ENCODE peak calls at places on chromosomes 13 and 19, in nine cellular contexts. H is GM12865, E is GM12878, U is fibroblast of pulmonary artery, T is adrenal gland, L is MCF 10A, X is IMR-90, F is type B pancreatic cell, V is spleen. I is an unnamed sample.

GRCh38 chr19:20247016-20247683 is 80.1 kb downstream of the ZNF486 start:
- DNase-seq in L (no peak), F (no peak), T (peak; percentile 30), U (peak; percentile 18), E (no peak), H (no peak), X (no peak), V (no peak), I (no peak)

GRCh38 chr13:49972709-49973108 is 24.1 kb upstream of the TRIM13 start:
- DNase-seq in T (no peak), U (no peak), X (no peak), E (no peak), H (no peak), L (no peak), F (no peak), V (no peak), I (no peak)

GRCh38 chr19:10104665-10105221 is 1.4 kb upstream of the PPAN start:
- DNase-seq in T (no peak), L (no peak), U (no peak), F (no peak), H (peak; percentile 98), E (peak; percentile 100), X (no peak), V (peak; percentile 87), I (no peak)

GRCh38 chr13:46598140-46598819 is 45.3 kb downstream of the LRCH1 start:
- DNase-seq in X (no peak), V (no peak), E (no peak), U (peak; percentile 54), L (no peak), T (no peak), H (peak; percentile 78), F (no peak), I (no peak)

GRCh38 chr19:41025871-41026270 is 34.8 kb downstream of the CYP2B6 start:
- DNase-seq in E (no peak), U (no peak), H (no peak), F (no peak), T (no peak), V (no peak), X (no peak), L (no peak), I (no peak)

GRCh38 chr19:45558399-45558878 is 26.2 kb downstream of the OPA3 start:
- DNase-seq in U (peak; percentile 58), H (peak; percentile 84), V (peak; percentile 86), L (peak; percentile 85), T (peak; percentile 48), E (no peak), X (peak; percentile 33), F (no peak), I (no peak)

GRCh38 chr13:40464349-40464748 is 202.1 kb downstream of the FOXO1 start:
- DNase-seq in T (no peak), U (no peak), X (no peak), F (no peak), E (no peak), H (peak; percentile 30), V (no peak), L (no peak), I (no peak)

GRCh38 chr13:29369060-29369743 is 226.3 kb downstream of the SLC7A1 start:
- DNase-seq in T (peak; percentile 17), U (peak; percentile 60), H (peak; percentile 44), X (peak; percentile 34), L (peak; percentile 62), V (no peak), F (no peak), E (peak; percentile 12), I (no peak)

GRCh38 chr19:41373993-41374392 is 2.3 kb upstream of the TMEM91 start:
- DNase-seq in V (no peak), T (peak; percentile 86), U (peak; percentile 94), L (peak; percentile 94), H (no peak), F (no peak), E (no peak), X (peak; percentile 92), I (no peak)

GRCh38 chr19:11767633-11768133 is 883 bp downstream of the ZNF441 start:
- DNase-seq in L (peak; percentile 14), H (peak; percentile 54), V (peak; percentile 85), T (peak; percentile 43), F (no peak), X (peak; percentile 37), U (peak; percentile 42), E (peak; percentile 31), I (no peak)

GRCh38 chr13:113735194-113735593 is 23.8 kb upstream of the TMEM255B start:
- DNase-seq in H (no peak), E (no peak), U (no peak), T (no peak), V (peak; percentile 62), X (no peak), F (no peak), L (no peak), I (peak; percentile 89)

GRCh38 chr13:113736258-113736731 is 22.7 kb upstream of the TMEM255B start:
- DNase-seq in L (no peak), H (no peak), X (no peak), E (no peak), F (no peak), V (peak; percentile 64), U (no peak), T (no peak), I (peak; percentile 67)

GRCh38 chr13:113734826-113735125 is 24.2 kb upstream of the TMEM255B start:
- DNase-seq in E (no peak), X (no peak), F (no peak), U (no peak), H (no peak), T (no peak), V (peak; percentile 51), L (no peak), I (no peak)

GRCh38 chr13:113734099-113734825 is 24.8 kb upstream of the TMEM255B start:
- DNase-seq in X (no peak), L (no peak), T (no peak), F (no peak), U (no peak), H (no peak), E (no peak), V (peak; percentile 60), I (peak; percentile 82)

DNA sequence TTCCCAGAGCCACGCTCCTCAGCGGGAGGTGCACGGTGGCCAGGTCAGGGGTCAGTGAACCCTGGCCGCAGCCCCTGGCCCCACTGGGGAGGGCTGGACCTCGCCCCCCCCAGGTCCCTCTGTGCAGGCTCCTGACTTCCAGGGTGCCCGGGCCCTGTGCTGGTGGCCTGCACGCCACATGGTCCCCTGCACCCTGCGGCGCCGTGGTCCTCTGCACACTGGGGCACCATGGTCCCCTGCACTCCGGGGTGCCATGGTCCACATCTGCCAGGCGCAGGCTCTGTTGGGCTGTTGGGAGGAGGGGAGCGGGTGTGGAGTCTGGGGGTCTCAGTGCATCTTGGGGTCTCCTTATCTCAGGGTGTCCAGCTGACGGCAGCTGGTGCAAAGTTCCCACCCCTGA is 23.3 kb upstream of the TMEM255B start:
- DNase-seq in T (no peak), F (no peak), X (no peak), U (no peak), L (no peak), H (no peak), V (peak; percentile 58), E (no peak), I (peak; percentile 85)
- TF ChIP-seq CTCF in T (no peak), F (no peak), X (no peak), U (no peak), L (no peak), H (no peak), V (no peak), E (no peak), I (no peak)

DNA sequence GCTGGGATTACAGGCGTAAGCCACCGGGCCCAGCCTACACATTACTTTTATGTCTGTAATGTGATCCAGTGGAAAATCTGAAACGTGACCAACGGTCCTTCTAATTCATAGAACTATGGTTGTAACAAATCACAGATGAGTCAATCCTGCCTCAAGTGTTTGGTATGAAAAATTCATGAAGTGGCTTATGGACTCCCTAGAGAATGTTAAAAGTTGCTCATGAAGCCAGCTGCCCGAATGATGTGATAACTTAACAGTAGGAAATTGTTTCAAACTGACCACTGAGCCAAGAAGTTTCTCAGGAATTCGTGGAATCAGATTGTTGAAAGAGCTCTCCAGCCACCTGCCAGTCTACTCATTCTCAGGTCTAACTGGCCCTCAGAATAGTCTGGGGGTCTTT is 59.4 kb upstream of the FARP1 start:
- DNase-seq in V (no peak), E (no peak), X (peak; percentile 98), U (peak; percentile 90), H (no peak), F (no peak), L (peak; percentile 18), T (no peak), I (no peak)
- TF ChIP-seq CTCF in V (no peak), E (no peak), X (peak; percentile 48), U (peak; percentile 25), H (no peak), F (no peak), L (no peak), T (no peak), I (peak; percentile 74)

DNA sequence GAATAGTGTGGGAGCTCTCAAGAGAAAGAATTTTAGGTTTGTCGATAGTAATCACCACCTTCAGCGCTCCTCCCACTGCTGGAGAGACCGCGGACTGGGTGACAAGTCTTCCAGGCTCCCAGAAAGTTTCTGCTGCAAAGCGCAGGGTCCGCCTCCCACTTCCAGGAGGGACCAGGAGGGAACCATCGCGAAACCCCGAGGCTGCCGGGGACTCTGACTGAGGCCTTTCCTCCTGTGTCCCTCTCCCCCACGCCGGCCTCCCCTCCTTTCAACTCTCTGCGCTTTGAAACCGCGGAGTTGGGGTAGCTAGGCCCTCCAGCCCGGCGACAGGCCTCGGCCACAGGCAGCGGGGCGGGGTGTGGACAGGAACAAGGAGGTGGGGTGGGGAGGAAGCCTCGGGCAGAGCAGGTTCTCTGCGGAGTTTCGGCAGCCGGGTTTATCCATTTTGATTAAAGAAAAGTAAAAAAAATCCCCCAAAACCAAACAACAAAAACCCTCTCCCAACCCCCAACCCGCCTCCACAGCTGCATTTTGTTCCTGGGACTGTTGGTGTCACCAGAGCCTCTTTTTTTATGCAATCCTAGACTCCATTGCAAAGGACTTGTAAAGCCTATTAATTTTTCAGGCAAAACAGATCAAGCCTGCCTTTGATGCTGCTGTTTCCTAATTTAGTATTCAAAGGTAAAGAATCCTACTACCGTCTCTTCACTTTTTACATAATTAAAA is 157.2 kb downstream of the TM9SF2 start:
- DNase-seq in T (peak; percentile 40), L (no peak), V (peak; percentile 88), E (no peak), F (peak; percentile 79), H (peak; percentile 61), U (peak; percentile 65), X (peak; percentile 25), I (no peak)
- TF ChIP-seq CTCF in T (peak; percentile 33), L (peak; percentile 35), V (no peak), E (peak; percentile 36), F (peak; percentile 63), H (peak; percentile 37), U (peak; percentile 35), X (peak; percentile 32), I (peak; percentile 88)

DNA sequence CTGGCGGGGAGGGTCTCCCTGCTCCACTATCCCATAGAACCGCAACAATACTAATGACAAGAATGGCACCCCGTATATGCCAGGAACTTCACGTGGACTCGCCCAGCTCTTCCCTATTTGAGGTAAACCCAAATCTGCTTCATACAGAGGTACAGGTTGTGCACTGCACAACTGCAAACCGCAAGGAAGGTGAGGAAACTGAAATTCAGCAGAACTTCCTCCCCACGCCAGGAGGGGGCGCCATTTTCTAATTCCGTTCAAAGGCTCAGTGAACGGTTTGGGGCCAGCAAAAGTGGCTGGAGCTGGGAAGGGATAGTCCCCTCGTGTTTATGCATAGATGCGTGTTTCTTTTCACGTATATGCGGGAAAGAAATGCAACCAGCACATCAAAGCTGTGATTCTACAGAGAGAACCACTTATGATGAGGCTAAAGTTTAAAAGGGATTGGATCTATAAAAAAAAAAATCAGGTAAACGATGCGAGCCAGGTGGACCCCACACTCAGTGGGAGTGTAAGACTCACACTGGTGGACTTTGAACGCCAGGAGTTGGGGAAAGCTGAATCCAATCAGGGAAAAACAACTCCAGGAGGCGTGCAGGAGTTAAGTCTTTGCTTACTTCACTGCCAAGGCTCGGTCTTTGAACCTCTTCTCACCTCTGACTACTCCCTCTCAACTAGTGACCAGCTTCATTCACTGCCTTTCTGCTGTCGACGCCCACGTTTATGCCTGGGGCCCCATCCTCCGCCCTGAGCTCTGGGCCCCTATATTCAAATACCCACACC is 20.3 kb downstream of the C19orf81 start:
- DNase-seq in F (no peak), E (no peak), L (peak; percentile 27), V (no peak), H (peak; percentile 21), X (peak; percentile 15), T (peak; percentile 31), U (peak; percentile 54), I (no peak)
- TF ChIP-seq CTCF in F (peak; percentile 88), E (peak; percentile 67), L (peak; percentile 66), V (peak; percentile 21), H (peak; percentile 57), X (peak; percentile 75), T (peak; percentile 65), U (peak; percentile 88), I (peak; percentile 87)

I was measured in chondrocyte.